ENCODE peak calls at places on chromosome 19, in nine cellular contexts. W, R, T, Y, S, V, Z, B and L are unnamed samples.

GRCh38 chr19:42288411-42288810 is 13.5 kb upstream of the PRR19 start:
- DNase-seq in W (no peak), R (no peak), T (no peak), Y (no peak), S (no peak), V (no peak), Z (no peak), B (no peak), L (no peak)

GRCh38 chr19:42480335-42481095 is 37.8 kb upstream of the CXCL17 start:
- DNase-seq in W (peak), R (no peak), T (no peak), Y (no peak), S (no peak), V (no peak), Z (peak), B (no peak), L (no peak)

GRCh38 chr19:35213678-35214632 is 14.6 kb downstream of the FAM187B start:
- DNase-seq in W (peak), R (peak), T (peak), Y (peak), S (peak), V (peak), Z (peak), B (peak), L (peak)

GRCh38 chr19:290539-291521 is at the start of gene PLPP2:
- DNase-seq in W (no peak), R (peak), T (no peak), Y (no peak), S (no peak), V (no peak), Z (peak), B (peak), L (no peak)

GRCh38 chr19:1451916-1452801 is 2.2 kb downstream of the APC2 start:
- DNase-seq in W (no peak), R (no peak), T (no peak), Y (no peak), S (no peak), V (no peak), Z (no peak), B (no peak), L (no peak)

GRCh38 chr19:33293255-33294057 is 8.9 kb downstream of the CEBPA start:
- DNase-seq in W (no peak), R (no peak), T (no peak), Y (no peak), S (no peak), V (no peak), Z (no peak), B (peak), L (peak)

GRCh38 chr19:2449019-2449418 is 7.7 kb downstream of the LMNB2 start:
- DNase-seq in W (no peak), R (no peak), T (no peak), Y (no peak), S (no peak), V (no peak), Z (no peak), B (no peak), L (no peak)

GRCh38 chr19:47195462-47195861 is 35.5 kb downstream of the BBC3 start:
- DNase-seq in W (no peak), R (no peak), T (no peak), Y (no peak), S (no peak), V (no peak), Z (no peak), B (no peak), L (no peak)

GRCh38 chr19:30536975-30537374 is 164.8 kb downstream of the ZNF536 start:
- DNase-seq in W (no peak), R (no peak), T (no peak), Y (no peak), S (no peak), V (no peak), Z (no peak), B (no peak), L (no peak)

GRCh38 chr19:3606690-3607289 is at the start of gene TBXA2R:
- DNase-seq in W (peak), R (peak), T (no peak), Y (peak), S (peak), V (peak), Z (peak), B (peak), L (no peak)
- H3K4me3 ChIP-seq in W (peak), R (peak), T (peak), Y (peak), S (peak), V (peak), Z (peak), B (peak), L (peak)

DNA sequence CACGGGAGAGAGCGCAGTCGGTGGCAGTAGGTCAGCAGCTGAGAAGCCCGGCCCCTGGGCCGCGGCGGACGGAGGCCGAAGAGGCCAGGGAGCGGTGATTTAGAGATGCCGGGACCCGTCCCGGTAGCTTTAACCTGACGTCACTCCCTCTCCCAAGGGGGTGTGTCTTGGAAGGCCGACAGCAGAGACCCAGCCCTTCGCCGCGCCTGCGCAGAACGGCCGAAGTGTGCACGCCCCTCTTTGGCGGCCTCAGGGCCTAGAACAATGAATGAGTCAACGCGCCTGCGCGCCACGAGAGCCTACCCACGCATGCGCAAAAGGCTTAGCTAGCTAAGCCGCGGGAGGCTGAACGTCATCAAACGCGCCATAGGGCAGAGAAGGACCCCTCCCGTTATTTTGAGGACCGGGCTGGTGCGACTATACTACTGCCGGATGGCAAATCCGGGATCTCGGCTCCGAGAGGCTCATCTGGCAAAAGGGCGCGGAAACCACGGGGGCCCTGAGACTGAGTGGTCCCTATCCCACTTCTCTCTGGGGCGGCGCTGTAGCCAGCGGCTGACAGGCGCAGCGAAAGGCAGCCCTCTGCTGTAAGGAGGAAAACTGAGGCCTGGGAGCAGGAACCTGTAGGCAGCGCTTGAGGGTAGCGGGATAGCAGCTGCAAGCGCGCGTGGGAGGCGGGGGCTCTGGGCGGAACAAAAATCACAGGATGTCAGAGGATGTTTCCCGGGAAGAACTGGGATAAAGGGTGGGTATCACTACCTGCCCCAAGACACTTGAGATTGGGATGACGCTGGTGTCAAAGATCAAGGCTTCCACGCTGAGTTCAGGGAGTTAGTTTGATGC is at the start of the genes IRGQ and ZNF576:
- DNase-seq in W (peak), R (peak), T (peak), Y (peak), S (peak), V (peak), Z (peak), B (peak), L (peak)
- TF ChIP-seq CTCF in W (no peak), R (no peak), T (no peak), Y (no peak), S (no peak), V (no peak), Z (no peak), B (peak), L (no peak)

DNA sequence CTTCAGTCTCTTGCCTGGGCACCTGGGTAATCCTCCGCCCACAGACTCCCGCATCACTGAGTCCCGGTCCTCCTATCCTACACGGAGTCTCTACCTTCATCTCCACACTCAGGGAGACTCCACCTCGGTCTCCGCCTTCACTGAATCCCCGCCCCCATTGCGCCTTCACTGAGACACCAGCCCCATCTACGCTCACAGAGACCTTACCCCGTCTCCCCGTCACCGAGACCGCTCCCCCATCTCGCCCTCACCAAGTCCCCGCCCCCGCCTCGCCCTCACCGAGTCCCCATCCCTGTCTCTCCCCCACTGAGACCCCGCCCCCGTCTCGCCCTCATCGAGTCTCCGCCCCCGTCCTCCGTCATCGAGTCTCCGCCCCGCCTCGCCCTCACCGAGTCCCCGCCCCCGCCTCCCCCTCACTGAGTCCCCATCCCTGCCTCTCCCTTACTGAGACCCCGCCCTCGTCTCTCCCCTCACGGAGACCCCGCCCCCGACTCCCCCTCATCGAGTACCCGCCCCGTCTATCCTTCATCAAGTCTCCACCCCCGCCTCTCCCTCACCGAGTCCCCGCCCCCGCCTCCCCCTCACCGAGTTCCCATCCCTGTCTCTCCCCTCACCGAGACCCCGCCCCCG is 23.1 kb upstream of the ZNF846 start:
- DNase-seq in W (peak), R (peak), T (peak), Y (peak), S (peak), V (peak), Z (peak), B (peak), L (peak)
- H3K4me3 ChIP-seq in W (no peak), R (peak), T (peak), Y (peak), S (peak), V (peak), Z (peak), B (peak), L (peak)

GRCh38 chr19:14146789-14147216 is 10.4 kb upstream of the ASF1B start:
- DNase-seq in W (no peak), R (no peak), T (no peak), Y (no peak), S (no peak), V (no peak), Z (no peak), B (peak), L (no peak)
- TF ChIP-seq CTCF in W (no peak), R (no peak), T (no peak), Y (no peak), S (no peak), V (no peak), Z (no peak), B (no peak), L (no peak)

GRCh38 chr19:4977299-4978174 is 8.6 kb downstream of the KDM4B start:
- DNase-seq in W (peak), R (no peak), T (peak), Y (no peak), S (peak), V (no peak), Z (no peak), B (peak), L (no peak)
- H3K4me3 ChIP-seq in W (no peak), R (no peak), T (peak), Y (peak), S (peak), V (no peak), Z (no peak), B (no peak), L (no peak)

DNA sequence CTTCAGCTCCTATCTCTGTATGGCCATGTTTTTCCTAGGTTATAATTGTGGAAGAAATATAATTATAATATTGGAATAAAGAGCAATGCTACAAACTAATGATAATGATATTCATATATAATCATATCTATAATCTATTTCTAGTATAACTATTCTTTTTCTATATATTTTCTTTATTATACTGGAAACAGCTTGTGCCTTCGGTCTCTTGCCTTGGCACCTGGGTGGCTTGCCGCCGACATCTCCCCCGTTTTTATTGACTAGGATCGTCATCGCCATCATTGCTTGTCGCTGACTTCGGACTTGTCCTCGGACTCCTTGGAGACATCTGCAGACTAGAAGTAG is 24.2 kb downstream of the ZNF763 start:
- DNase-seq in W (no peak), R (no peak), T (no peak), Y (no peak), S (no peak), V (no peak), Z (no peak), B (no peak), L (no peak)
- TF ChIP-seq CTCF in W (no peak), R (no peak), T (no peak), Y (no peak), S (no peak), V (no peak), Z (no peak), B (no peak), L (no peak)

DNA sequence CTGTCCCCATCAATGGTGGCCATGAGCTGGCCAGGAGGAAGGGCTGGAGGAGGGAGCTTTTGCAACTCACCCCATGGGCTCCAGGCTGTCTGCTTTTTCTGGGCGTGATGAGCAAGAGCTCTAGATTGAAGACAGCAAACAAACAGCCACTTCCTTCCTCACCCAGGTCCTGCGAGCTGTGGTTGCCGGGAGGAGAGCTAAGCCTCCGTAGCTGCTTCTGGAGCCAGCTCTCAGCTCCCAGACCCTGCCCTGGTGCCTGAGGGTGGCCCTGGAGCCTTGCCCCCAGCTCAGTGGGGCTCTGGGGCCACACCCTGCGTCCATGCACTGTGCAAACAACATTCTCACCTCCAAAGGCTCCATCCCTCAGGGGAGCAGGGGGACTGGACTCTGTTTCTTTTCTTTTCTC is 6.2 kb downstream of the MYO1F start:
- DNase-seq in W (peak), R (peak), T (no peak), Y (no peak), S (no peak), V (no peak), Z (peak), B (peak), L (no peak)
- H3K4me3 ChIP-seq in W (no peak), R (peak), T (no peak), Y (peak), S (no peak), V (no peak), Z (no peak), B (no peak), L (no peak)